ENCODE peak calls at places on chromosome 14, in ten cellular contexts. Q is IMR-90, J is tibial artery, R is breast epithelium, W is hepatocyte, A is heart left ventricle, P is SK-N-SH, S is uterus, D is body of pancreas, E is esophagus squamous epithelium. C is an unnamed sample.

GRCh38 chr14:89853976-89854693 is 100.4 kb downstream of the EFCAB11 start:
- DNase-seq in E (no peak), J (no peak), D (no peak), R (no peak), Q (no peak), A (no peak), W (no peak), S (no peak), P (no peak), C (no peak)

GRCh38 chr14:21846227-21846885 is 172.7 kb upstream of the OR4E1 start:
- DNase-seq in R (no peak), P (peak; percentile 6), Q (peak; percentile 0), E (no peak), J (no peak), S (no peak), D (peak; percentile 38), A (no peak), W (peak; percentile 28), C (no peak)

GRCh38 chr14:23566782-23567185 is 807 bp downstream of the AP1G2 start:
- DNase-seq in J (no peak), R (peak; percentile 75), A (no peak), P (peak; percentile 48), E (no peak), D (peak; percentile 87), Q (no peak), W (no peak), S (no peak), C (no peak)

GRCh38 chr14:36555998-36556743 is 26.2 kb downstream of the NKX2-8 start:
- DNase-seq in J (no peak), S (no peak), Q (no peak), D (no peak), E (no peak), A (no peak), P (no peak), W (no peak), R (no peak), C (no peak)

GRCh38 chr14:64855732-64856527 is 23.8 kb downstream of the SPTB start:
- DNase-seq in Q (no peak), D (peak; percentile 44), S (no peak), W (no peak), J (no peak), R (no peak), E (no peak), P (no peak), A (no peak), C (no peak)

GRCh38 chr14:101318271-101318670 is 243.0 kb upstream of the DIO3 start:
- DNase-seq in W (peak; percentile 46), P (no peak), S (no peak), E (no peak), J (no peak), A (no peak), D (no peak), Q (no peak), R (no peak), C (no peak)

GRCh38 chr14:53004976-53005375 is 54.1 kb upstream of the FERMT2 start:
- DNase-seq in S (no peak), J (no peak), D (no peak), W (no peak), Q (peak; percentile 26), E (no peak), A (no peak), R (no peak), P (no peak), C (no peak)

GRCh38 chr14:21308479-21309237 is 28.8 kb downstream of the RPGRIP1 start:
- DNase-seq in A (peak; percentile 60), R (peak; percentile 80), P (no peak), S (peak; percentile 17), D (peak; percentile 93), W (peak; percentile 94), E (peak; percentile 62), Q (peak; percentile 23), J (peak; percentile 31), C (peak; percentile 85)

GRCh38 chr14:100239840-100240724 is 1.1 kb downstream of the YY1 start:
- DNase-seq in W (peak; percentile 95), D (peak; percentile 89), A (peak; percentile 88), E (peak; percentile 36), Q (peak; percentile 95), R (peak; percentile 79), S (peak; percentile 85), J (peak; percentile 87), P (peak; percentile 92), C (peak; percentile 94)

GRCh38 chr14:70789361-70789760 is 20.0 kb downstream of the MAP3K9 start:
- DNase-seq in W (no peak), J (peak; percentile 31), S (no peak), D (peak; percentile 40), E (no peak), R (no peak), P (no peak), Q (peak; percentile 70), A (no peak), C (peak; percentile 70)

GRCh38 chr14:46250113-46250703 is 401.4 kb downstream of the RPL10L start:
- DNase-seq in E (no peak), R (no peak), S (no peak), Q (no peak), J (no peak), W (peak; percentile 31), A (no peak), D (no peak), P (no peak), C (no peak)

GRCh38 chr14:54396183-54396492 is 669 bp upstream of the CDKN3 start:
- DNase-seq in Q (no peak), P (no peak), J (no peak), S (no peak), A (no peak), E (no peak), R (no peak), D (no peak), W (no peak), C (no peak)

GRCh38 chr14:68542346-68542745 is 250.5 kb downstream of the ZFP36L1 start:
- DNase-seq in R (no peak), J (no peak), S (no peak), Q (no peak), A (no peak), E (no peak), P (no peak), W (no peak), D (no peak), C (no peak)

GRCh38 chr14:31884776-31885379 is 192.2 kb upstream of the ARHGAP5 start:
- DNase-seq in J (no peak), W (no peak), Q (peak; percentile 60), A (no peak), R (no peak), S (no peak), E (no peak), D (no peak), P (no peak), C (no peak)

GRCh38 chr14:95107711-95108110 is 49.6 kb downstream of the DICER1 start:
- DNase-seq in E (no peak), D (no peak), A (no peak), R (no peak), S (no peak), P (no peak), W (no peak), J (no peak), Q (no peak), C (no peak)
- H3K36me3 ChIP-seq in E (peaks cover 100% of the 10 kb centered on the region), D (peaks cover 47% of the 10 kb centered on the region), A (peaks cover 100% of the 10 kb centered on the region), R (peaks cover 16% of the 10 kb centered on the region), S (no peaks in the 10 kb centered on the region), P (peaks cover 85% of the 10 kb centered on the region), W (peaks cover 3% of the 10 kb centered on the region), J (peaks cover 84% of the 10 kb centered on the region), Q (peaks cover 40% of the 10 kb centered on the region), C (peaks cover 100% of the 10 kb centered on the region)

DNA sequence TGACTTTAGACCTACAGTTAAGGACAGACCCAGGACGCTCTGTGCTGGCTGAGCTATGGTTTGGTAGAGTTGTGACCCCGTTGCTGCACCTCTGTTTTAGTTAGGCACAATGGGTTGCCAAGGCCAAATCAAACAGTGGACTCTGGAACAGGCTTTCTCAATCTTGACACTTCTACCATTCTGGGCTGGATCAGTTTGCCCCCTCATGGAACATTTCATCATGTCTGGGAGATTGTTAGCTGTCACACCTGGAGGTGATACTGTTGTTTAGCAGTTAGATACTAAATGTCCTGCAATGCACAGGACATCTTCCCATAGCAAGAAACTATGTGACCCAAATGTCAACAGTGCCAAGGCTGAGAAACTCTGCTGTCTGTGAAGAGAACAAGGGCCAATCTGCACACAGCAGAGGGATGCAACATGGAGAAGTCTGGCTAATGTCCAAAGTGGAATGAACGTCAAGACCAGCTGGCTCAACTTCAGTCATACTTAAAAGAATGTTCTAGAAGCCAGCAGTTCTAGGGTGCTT is 65.6 kb upstream of the DICER1 start:
- DNase-seq in E (no peak), R (no peak), W (peak; percentile 62), S (no peak), Q (peak; percentile 50), D (no peak), A (no peak), J (no peak), P (no peak), C (no peak)
- H3K27ac ChIP-seq in E (no peak overlapping the region), R (peak overlapping the region; percentile 36), W (peak overlapping the region; percentile 37), S (peak overlapping the region; percentile 64), Q (no peak overlapping the region), D (peak overlapping the region; percentile 71), A (peak overlapping the region; percentile 13), J (no peak overlapping the region), P (no peak overlapping the region), C (no peak overlapping the region)

GRCh38 chr14:91155626-91156089 is 41.8 kb downstream of the DGLUCY start:
- DNase-seq in W (no peak), D (no peak), J (no peak), S (no peak), R (no peak), Q (no peak), E (no peak), P (no peak), A (no peak), C (no peak)

GRCh38 chr14:91149462-91149861 is 35.6 kb downstream of the DGLUCY start:
- DNase-seq in W (peak; percentile 83), E (no peak), A (peak; percentile 45), S (peak; percentile 66), Q (peak; percentile 100), J (peak; percentile 75), R (no peak), P (no peak), D (peak; percentile 53), C (no peak)

GRCh38 chr14:91153360-91153759 is 39.5 kb downstream of the DGLUCY start:
- DNase-seq in R (no peak), P (no peak), E (no peak), Q (no peak), W (no peak), S (no peak), D (no peak), A (no peak), J (no peak), C (no peak)

GRCh38 chr14:91154851-91155625 is 41.2 kb downstream of the DGLUCY start:
- DNase-seq in P (peak; percentile 40), J (no peak), R (peak; percentile 60), W (peak; percentile 74), Q (peak; percentile 72), D (peak; percentile 80), E (no peak), S (peak; percentile 42), A (no peak), C (no peak)

GRCh38 chr14:91152499-91152898 is 38.6 kb downstream of the DGLUCY start:
- DNase-seq in D (no peak), A (no peak), E (no peak), S (no peak), J (no peak), Q (no peak), R (no peak), P (no peak), W (no peak), C (no peak)
- H3K36me3 ChIP-seq in D (no peaks in the 10 kb centered on the region), A (peaks cover 43% of the 10 kb centered on the region), E (peaks cover 24% of the 10 kb centered on the region), S (no peaks in the 10 kb centered on the region), J (no peaks in the 10 kb centered on the region), Q (peaks cover 3% of the 10 kb centered on the region), R (no peaks in the 10 kb centered on the region), P (no peaks in the 10 kb centered on the region), W (no peaks in the 10 kb centered on the region), C (peaks cover 2% of the 10 kb centered on the region)

GRCh38 chr14:73786632-73786941 is 65.0 kb upstream of the PTGR2 start:
- DNase-seq in W (peak; percentile 72), Q (peak; percentile 40), S (peak; percentile 42), R (no peak), P (peak; percentile 83), D (peak; percentile 64), A (peak; percentile 63), E (no peak), J (no peak), C (peak; percentile 81)
- H3K27ac ChIP-seq in W (peak overlapping the region; percentile 100), Q (peak overlapping the region; percentile 98), S (peak overlapping the region; percentile 98), R (peak overlapping the region; percentile 97), P (peak overlapping the region; percentile 87), D (peak overlapping the region; percentile 95), A (peak overlapping the region; percentile 95), E (peak overlapping the region; percentile 95), J (peak overlapping the region; percentile 95), C (peak overlapping the region; percentile 98)

C was measured in upper lobe of right lung.